ENCODE peak calls at places on chromosome 1, in five cellular contexts. U, D, P, J and X are unnamed samples.

GRCh38 chr1:44036409-44037111 is 5.3 kb upstream of the SLC6A9 start:
- DNase-seq in U (peak), D (peak), P (peak), J (peak), X (peak)

GRCh38 chr1:214187933-214188332 is 93.0 kb upstream of the SMYD2 start:
- DNase-seq in U (no peak), D (no peak), P (no peak), J (no peak), X (no peak)

GRCh38 chr1:24384251-24385090 is 29.1 kb downstream of the STPG1 start:
- DNase-seq in U (no peak), D (no peak), P (peak), J (no peak), X (peak)

GRCh38 chr1:111619635-111620411 is at the start of gene RAP1A:
- DNase-seq in U (peak), D (peak), P (peak), J (peak), X (peak)

GRCh38 chr1:8661185-8662110 is 156.0 kb downstream of the RERE start:
- DNase-seq in U (no peak), D (no peak), P (peak), J (peak), X (peak)

GRCh38 chr1:118984990-118985608 is 3.0 kb downstream of the TBX15 start:
- DNase-seq in U (no peak), D (no peak), P (no peak), J (no peak), X (no peak)

GRCh38 chr1:8836228-8836627 is 18.8 kb upstream of the RERE start:
- DNase-seq in U (no peak), D (no peak), P (no peak), J (no peak), X (no peak)

GRCh38 chr1:7517611-7518330 is 253.3 kb upstream of the VAMP3 start:
- DNase-seq in U (no peak), D (no peak), P (no peak), J (no peak), X (no peak)

GRCh38 chr1:46673749-46674182 is 2.1 kb downstream of the TEX38 start:
- DNase-seq in U (no peak), D (no peak), P (no peak), J (no peak), X (no peak)

GRCh38 chr1:145979746-145980435 is 15.4 kb downstream of the POLR3GL start:
- DNase-seq in U (no peak), D (no peak), P (no peak), J (no peak), X (no peak)

GRCh38 chr1:116510361-116510760 is 60.5 kb downstream of the CD58 start:
- DNase-seq in U (no peak), D (no peak), P (no peak), J (no peak), X (no peak)

GRCh38 chr1:61337981-61338848 is 255.9 kb downstream of the NFIA start:
- DNase-seq in U (peak), D (peak), P (peak), J (peak), X (peak)

GRCh38 chr1:193221641-193222040 is 35.2 kb upstream of the B3GALT2 start:
- DNase-seq in U (no peak), D (no peak), P (no peak), J (no peak), X (no peak)

GRCh38 chr1:97277891-97278662 is 556.5 kb downstream of the PTBP2 start:
- DNase-seq in U (no peak), D (no peak), P (peak), J (no peak), X (no peak)

GRCh38 chr1:81592263-81592662 is 208.5 kb upstream of the ADGRL2 start:
- DNase-seq in U (no peak), D (no peak), P (no peak), J (no peak), X (no peak)

GRCh38 chr1:51575406-51576084 is 41.3 kb upstream of the OSBPL9 start:
- DNase-seq in U (no peak), D (no peak), P (no peak), J (no peak), X (no peak)

GRCh38 chr1:167957710-167958109 is 20.8 kb upstream of the MPC2 start:
- DNase-seq in U (no peak), D (no peak), P (peak), J (no peak), X (no peak)

GRCh38 chr1:204128464-204128963 is 23.3 kb downstream of the ETNK2 start:
- DNase-seq in U (no peak), D (no peak), P (no peak), J (no peak), X (no peak)

GRCh38 chr1:19123837-19124236 is 86.2 kb downstream of the UBR4 start:
- DNase-seq in U (no peak), D (no peak), P (no peak), J (no peak), X (no peak)

GRCh38 chr1:62784509-62785365 is 805 bp downstream of the ATG4C start:
- DNase-seq in U (no peak), D (no peak), P (no peak), J (no peak), X (no peak)

GRCh38 chr1:227392984-227393764 is 74.9 kb upstream of the CDC42BPA start:
- DNase-seq in U (no peak), D (no peak), P (no peak), J (no peak), X (no peak)

GRCh38 chr1:155888481-155888880 is 22.7 kb downstream of the RIT1 start:
- DNase-seq in U (no peak), D (no peak), P (no peak), J (no peak), X (no peak)

GRCh38 chr1:111811891-111812290 is 56.2 kb downstream of the DDX20 start:
- DNase-seq in U (no peak), D (no peak), P (no peak), J (no peak), X (no peak)

GRCh38 chr1:227816750-227817446 is 1.4 kb downstream of the PRSS38 start:
- DNase-seq in U (no peak), D (no peak), P (no peak), J (no peak), X (no peak)

GRCh38 chr1:61455400-61455799 is 269.5 kb downstream of the TM2D1 start:
- DNase-seq in U (no peak), D (no peak), P (no peak), J (no peak), X (no peak)

GRCh38 chr1:27724961-27725373 is 794 bp upstream of the FAM76A start:
- DNase-seq in U (peak), D (no peak), P (peak), J (no peak), X (peak)

GRCh38 chr1:84653130-84653680 is 37.1 kb downstream of the SSX2IP start:
- DNase-seq in U (no peak), D (no peak), P (peak), J (no peak), X (no peak)

GRCh38 chr1:31790641-31791091 is 25.2 kb downstream of the SPOCD1 start:
- DNase-seq in U (no peak), D (no peak), P (no peak), J (no peak), X (no peak)

GRCh38 chr1:66274634-66275033 is 259.3 kb upstream of the SGIP1 start:
- DNase-seq in U (no peak), D (no peak), P (peak), J (no peak), X (no peak)

GRCh38 chr1:21046132-21046531 is 130.6 kb downstream of the EIF4G3 start:
- DNase-seq in U (no peak), D (no peak), P (no peak), J (no peak), X (no peak)

GRCh38 chr1:200366577-200367253 is 43.1 kb downstream of the ZNF281 start:
- DNase-seq in U (no peak), D (no peak), P (no peak), J (no peak), X (no peak)

GRCh38 chr1:201423655-201424610 is 2.4 kb upstream of the TNNI1 start:
- DNase-seq in U (no peak), D (no peak), P (no peak), J (no peak), X (no peak)

GRCh38 chr1:214326406-214326805 is 45.4 kb downstream of the SMYD2 start:
- DNase-seq in U (no peak), D (no peak), P (no peak), J (no peak), X (no peak)

GRCh38 chr1:245666412-245666811 is 511.6 kb downstream of the KIF26B start:
- DNase-seq in U (no peak), D (no peak), P (no peak), J (no peak), X (no peak)

GRCh38 chr1:171762143-171762563 is 19.3 kb upstream of the METTL13 start:
- DNase-seq in U (no peak), D (no peak), P (no peak), J (no peak), X (no peak)

GRCh38 chr1:178797590-178797989 is 72.5 kb downstream of the RALGPS2 start:
- DNase-seq in U (no peak), D (no peak), P (no peak), J (no peak), X (no peak)

GRCh38 chr1:63051356-63051755 is 267.4 kb downstream of the ATG4C start:
- DNase-seq in U (no peak), D (no peak), P (no peak), J (no peak), X (peak)

GRCh38 chr1:114093624-114094302 is 59.9 kb downstream of the SYT6 start:
- DNase-seq in U (no peak), D (no peak), P (peak), J (no peak), X (no peak)

DNA sequence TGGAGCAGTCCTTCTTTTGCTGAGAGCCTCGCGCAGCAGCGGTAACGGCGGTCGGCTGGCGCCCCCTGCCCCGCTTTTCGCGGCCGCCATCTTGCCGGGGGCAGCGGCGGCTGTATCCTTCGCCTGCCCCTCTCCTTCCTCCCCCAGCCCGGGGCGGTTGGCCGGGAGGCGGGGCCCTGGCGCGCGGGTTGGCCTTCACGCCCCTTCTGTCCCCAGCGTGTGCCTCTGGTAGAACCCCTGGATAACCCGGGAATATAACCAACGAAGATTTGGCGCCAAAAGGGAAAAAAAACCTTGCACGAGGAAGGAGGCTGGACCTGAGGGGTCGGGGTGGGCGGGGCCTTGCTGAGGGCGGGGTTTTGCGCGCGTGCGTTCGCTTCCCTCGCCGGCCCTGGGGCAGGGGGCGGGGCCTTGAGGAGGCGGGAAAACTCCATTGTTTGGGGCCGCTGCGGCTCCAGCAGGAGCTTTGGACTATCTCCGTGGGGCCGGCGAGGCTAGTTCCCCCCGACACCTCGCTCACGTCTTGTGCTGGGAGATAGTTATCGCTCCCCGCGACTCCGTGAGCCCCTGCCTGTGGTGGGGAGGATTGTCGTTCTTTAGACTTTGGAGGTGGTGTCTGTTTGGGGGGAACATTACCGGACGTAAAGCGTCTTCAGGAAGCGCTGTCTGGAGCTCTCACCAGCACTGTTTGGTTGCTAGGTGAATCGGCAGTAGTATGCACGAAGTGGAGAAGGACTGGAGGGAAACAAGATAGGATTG is 689 bp downstream of the NASP start:
- DNase-seq in U (peak), D (peak), P (peak), J (peak), X (peak)
- TF ChIP-seq CTCF in U (no peak), D (peak), P (peak), J (no peak), X (no peak)

GRCh38 chr1:108692724-108693655 is 880 bp downstream of the PRPF38B start:
- DNase-seq in U (peak), D (no peak), P (peak), J (no peak), X (peak)
- TF ChIP-seq CTCF in U (no peak), D (peak), P (peak), J (peak), X (peak)

DNA sequence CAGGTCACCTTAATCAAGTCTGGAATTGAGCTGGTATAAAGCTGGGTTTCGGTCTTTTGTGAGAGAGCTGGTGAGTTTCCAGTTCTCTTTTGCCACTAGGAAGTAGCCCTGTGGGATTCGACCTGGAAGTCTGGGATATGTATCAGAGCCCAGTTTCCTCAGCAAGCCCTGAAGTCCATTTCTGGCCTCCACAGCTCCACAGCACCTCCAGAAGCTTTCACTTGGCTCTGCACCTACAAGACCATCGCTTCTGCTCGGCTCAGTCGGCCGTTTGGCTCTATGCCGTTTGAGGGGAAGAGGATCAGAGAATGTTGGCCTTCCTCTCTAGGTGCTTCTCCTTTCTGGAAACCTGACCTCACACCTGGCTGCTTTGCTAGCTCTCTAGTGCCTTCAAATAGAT is 148.0 kb downstream of the GALNT2 start:
- DNase-seq in U (no peak), D (no peak), P (no peak), J (peak), X (peak)
- TF ChIP-seq CTCF in U (no peak), D (peak), P (peak), J (peak), X (peak)

GRCh38 chr1:9910425-9911178 is 533 bp upstream of the CTNNBIP1 start:
- DNase-seq in U (peak), D (peak), P (peak), J (peak), X (peak)

GRCh38 chr1:9917901-9918300 is 7.8 kb upstream of the CTNNBIP1 start:
- DNase-seq in U (no peak), D (no peak), P (no peak), J (no peak), X (no peak)

GRCh38 chr1:9912264-9912936 is 2.3 kb upstream of the CTNNBIP1 start:
- DNase-seq in U (no peak), D (no peak), P (no peak), J (no peak), X (no peak)

GRCh38 chr1:9910080-9910424 is at the start of gene CTNNBIP1:
- DNase-seq in U (no peak), D (no peak), P (no peak), J (no peak), X (no peak)

GRCh38 chr1:9914603-9914937 is 4.5 kb upstream of the CTNNBIP1 start:
- DNase-seq in U (no peak), D (no peak), P (no peak), J (no peak), X (no peak)
- TF ChIP-seq CTCF in U (no peak), D (no peak), P (no peak), J (no peak), X (no peak)

GRCh38 chr1:15957221-15958090 is 18.4 kb downstream of the ZBTB17 start:
- DNase-seq in U (peak), D (no peak), P (no peak), J (no peak), X (no peak)
- TF ChIP-seq CTCF in U (peak), D (peak), P (peak), J (no peak), X (no peak)

GRCh38 chr1:151839457-151840409 is at the start of gene C2CD4D:
- DNase-seq in U (peak), D (peak), P (peak), J (no peak), X (peak)
- TF ChIP-seq CTCF in U (no peak), D (no peak), P (peak), J (no peak), X (no peak)

DNA sequence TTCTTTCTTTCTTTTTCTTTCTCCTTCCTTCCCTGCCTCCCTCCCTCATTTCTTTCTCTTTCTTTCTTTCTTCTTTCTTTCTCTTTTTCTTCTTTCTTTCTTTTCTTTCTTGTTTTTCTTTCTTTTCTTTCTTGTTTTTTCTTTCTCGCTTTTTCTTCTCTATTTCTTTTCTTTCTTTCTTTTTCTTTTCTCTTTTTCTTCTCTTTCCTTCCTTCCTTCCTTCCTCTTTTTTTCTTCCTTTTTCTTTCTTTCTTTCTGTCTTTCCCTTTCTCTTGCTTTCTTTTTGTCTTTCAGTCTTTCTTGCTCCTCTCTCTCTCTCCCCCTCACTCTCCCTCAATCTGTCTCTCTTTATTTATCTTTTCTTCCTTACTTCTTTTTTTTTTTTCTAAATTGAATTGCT is 472.0 kb upstream of the CHRM3 start:
- DNase-seq in U (no peak), D (no peak), P (no peak), J (no peak), X (no peak)
- TF ChIP-seq CTCF in U (no peak), D (no peak), P (no peak), J (no peak), X (no peak)

GRCh38 chr1:160411231-160411630 is 10.9 kb downstream of the VANGL2 start:
- DNase-seq in U (no peak), D (no peak), P (no peak), J (no peak), X (no peak)
- TF ChIP-seq CTCF in U (no peak), D (no peak), P (no peak), J (no peak), X (no peak)